ENCODE peak calls at places on chromosomes 6 and 20, in ten cellular contexts. Q is non-pigmented ciliary epithelial cell, X is AG08395, Y is natural killer cell, Z is pons, C is posterior vena cava, J is amniotic stem cell, H is glutamatergic neuron, I is anterior cingulate cortex, N is dorsolateral prefrontal cortex. K is an unnamed sample.
A peak's percentile ranks its signal among the peaks of the same experiment; 100 is the strongest.

GRCh38 chr6:44722736-44723135 is 335.2 kb downstream of the CDC5L start:
- DNase-seq in Q (no peak), X (no peak), Y (no peak), Z (no peak), C (no peak), J (no peak), H (no peak), I (no peak), N (no peak), K (no peak)

GRCh38 chr6:142361765-142362540 is 60.1 kb downstream of the ADGRG6 start:
- DNase-seq in Q (peak; percentile 83), X (peak; percentile 57), Y (no peak), Z (no peak), C (no peak), J (peak; percentile 66), H (no peak), I (no peak), N (no peak), K (no peak)

GRCh38 chr6:165244524-165245247 is 64.7 kb downstream of the C6orf118 start:
- DNase-seq in Q (no peak), X (no peak), Y (no peak), Z (peak; percentile 49), C (no peak), J (no peak), H (no peak), I (no peak), N (no peak), K (no peak)

GRCh38 chr6:48985025-48985424 is 478.0 kb downstream of the MMUT start:
- DNase-seq in Q (no peak), X (no peak), Y (no peak), Z (no peak), C (no peak), J (no peak), H (no peak), I (no peak), N (no peak), K (no peak)

GRCh38 chr20:34983089-34983820 is 27.6 kb downstream of the MYH7B start:
- DNase-seq in Q (no peak), X (no peak), Y (no peak), Z (no peak), C (no peak), J (no peak), H (no peak), I (no peak), N (no peak), K (no peak)

GRCh38 chr6:169791721-169792131 is 40.3 kb downstream of the ERMARD start:
- DNase-seq in Q (no peak), X (no peak), Y (no peak), Z (no peak), C (no peak), J (no peak), H (no peak), I (no peak), N (no peak), K (no peak)

GRCh38 chr6:36249010-36249409 is 20.9 kb upstream of the PNPLA1 start:
- DNase-seq in Q (no peak), X (no peak), Y (no peak), Z (no peak), C (peak; percentile 25), J (no peak), H (no peak), I (no peak), N (no peak), K (no peak)

GRCh38 chr6:150915156-150915555 is 49.7 kb downstream of the MTHFD1L start:
- DNase-seq in Q (no peak), X (no peak), Y (no peak), Z (no peak), C (no peak), J (no peak), H (no peak), I (no peak), N (no peak), K (no peak)

GRCh38 chr6:18997375-18997826 is 610.3 kb downstream of the RNF144B start:
- DNase-seq in Q (no peak), X (peak; percentile 52), Y (no peak), Z (no peak), C (no peak), J (no peak), H (no peak), I (no peak), N (no peak), K (peak; percentile 74)

GRCh38 chr20:43726811-43727338 is at the start of gene GTSF1L:
- DNase-seq in Q (no peak), X (no peak), Y (no peak), Z (no peak), C (peak; percentile 13), J (no peak), H (no peak), I (no peak), N (no peak), K (no peak)

GRCh38 chr6:32176476-32177181 is 745 bp upstream of the AGPAT1 start:
- DNase-seq in Q (no peak), X (no peak), Y (no peak), Z (peak; percentile 72), C (no peak), J (peak; percentile 52), H (no peak), I (no peak), N (no peak), K (peak; percentile 54)

GRCh38 chr6:26270121-26270861 is 94.7 kb upstream of the BTN3A2 start:
- DNase-seq in Q (no peak), X (no peak), Y (no peak), Z (no peak), C (no peak), J (no peak), H (no peak), I (no peak), N (no peak), K (peak; percentile 70)

GRCh38 chr6:153588328-153588727 is 450.7 kb upstream of the OPRM1 start:
- DNase-seq in Q (no peak), X (no peak), Y (no peak), Z (no peak), C (no peak), J (no peak), H (no peak), I (no peak), N (no peak), K (no peak)

GRCh38 chr20:35756404-35756803 is 14.3 kb upstream of the RBM39 start:
- DNase-seq in Q (no peak), X (no peak), Y (no peak), Z (no peak), C (no peak), J (no peak), H (no peak), I (no peak), N (no peak), K (no peak)

GRCh38 chr6:113707194-113707593 is 150.0 kb upstream of the MARCKS start:
- DNase-seq in Q (no peak), X (no peak), Y (no peak), Z (no peak), C (no peak), J (no peak), H (no peak), I (no peak), N (no peak), K (no peak)

GRCh38 chr20:36745234-36745926 is 510 bp downstream of the NDRG3 start:
- DNase-seq in Q (no peak), X (no peak), Y (no peak), Z (no peak), C (no peak), J (no peak), H (peak; percentile 50), I (no peak), N (peak; percentile 62), K (no peak)

GRCh38 chr6:42533794-42534193 is 30.0 kb upstream of the UBR2 start:
- DNase-seq in Q (no peak), X (no peak), Y (no peak), Z (no peak), C (no peak), J (no peak), H (no peak), I (no peak), N (no peak), K (no peak)

GRCh38 chr20:52577696-52578095 is 386.1 kb upstream of the ZFP64 start:
- DNase-seq in Q (no peak), X (no peak), Y (no peak), Z (no peak), C (no peak), J (no peak), H (no peak), I (no peak), N (no peak), K (no peak)

GRCh38 chr6:20746024-20746423 is 211.8 kb downstream of the CDKAL1 start:
- DNase-seq in Q (no peak), X (no peak), Y (no peak), Z (no peak), C (no peak), J (no peak), H (no peak), I (no peak), N (no peak), K (no peak)

GRCh38 chr6:158487495-158487894 is 72.4 kb upstream of the TMEM181 start:
- DNase-seq in Q (no peak), X (no peak), Y (no peak), Z (no peak), C (no peak), J (peak; percentile 2), H (no peak), I (no peak), N (no peak), K (no peak)

GRCh38 chr6:2596222-2596621 is 154.5 kb downstream of the MYLK4 start:
- DNase-seq in Q (no peak), X (no peak), Y (no peak), Z (no peak), C (no peak), J (no peak), H (no peak), I (no peak), N (no peak), K (no peak)

GRCh38 chr20:22282696-22283095 is 301.7 kb downstream of the FOXA2 start:
- DNase-seq in Q (no peak), X (no peak), Y (no peak), Z (no peak), C (no peak), J (no peak), H (no peak), I (no peak), N (no peak), K (no peak)

GRCh38 chr6:7991992-7992815 is 72.0 kb downstream of the BLOC1S5 start:
- DNase-seq in Q (peak; percentile 92), X (peak; percentile 82), Y (no peak), Z (peak; percentile 69), C (no peak), J (peak; percentile 37), H (no peak), I (no peak), N (no peak), K (peak; percentile 26)

GRCh38 chr20:21235713-21236445 is 67.3 kb upstream of the XRN2 start:
- DNase-seq in Q (no peak), X (peak; percentile 63), Y (peak; percentile 33), Z (peak; percentile 92), C (no peak), J (peak; percentile 37), H (peak; percentile 73), I (peak; percentile 67), N (peak; percentile 84), K (peak; percentile 96)

GRCh38 chr6:32432050-32432450 is 7.6 kb upstream of the HLA-DRA start:
- DNase-seq in Q (no peak), X (no peak), Y (no peak), Z (peak; percentile 60), C (no peak), J (no peak), H (no peak), I (no peak), N (no peak), K (peak; percentile 6)

GRCh38 chr6:166313255-166314070 is 5.3 kb upstream of the PRR18 start:
- DNase-seq in Q (no peak), X (peak; percentile 28), Y (peak; percentile 45), Z (peak; percentile 61), C (no peak), J (no peak), H (peak; percentile 69), I (peak; percentile 22), N (no peak), K (peak; percentile 31)

GRCh38 chr6:119791746-119792145 is 442.2 kb upstream of the MAN1A1 start:
- DNase-seq in Q (no peak), X (no peak), Y (no peak), Z (no peak), C (no peak), J (no peak), H (no peak), I (no peak), N (no peak), K (no peak)

GRCh38 chr6:83976037-83976755 is 57.4 kb upstream of the MRAP2 start:
- DNase-seq in Q (no peak), X (no peak), Y (no peak), Z (no peak), C (no peak), J (no peak), H (no peak), I (no peak), N (no peak), K (peak; percentile 33)

K was measured in NCI-H748 treated with DMSO at 0.1 percent for 48 hours.